ENCODE peak calls at places on chromosomes 12 and 14, in four cellular contexts. One of them, this sample, is unnamed.

GRCh38 chr12:128829870-128830504 is 6.2 kb upstream of the SLC15A4 start:
- DNase-seq in HFF-Myc: no peak
- DNase-seq in foreskin fibroblast: no peak
- DNase-seq in nephron progenitor cell: no peak
- DNase-seq in this sample: no peak

GRCh38 chr12:103806807-103807206 is 34.2 kb downstream of the NT5DC3 start:
- DNase-seq in HFF-Myc: no peak
- DNase-seq in foreskin fibroblast: peak; percentile 41
- DNase-seq in nephron progenitor cell: no peak
- DNase-seq in this sample: no peak

GRCh38 chr14:52313493-52313881 is 625 bp upstream of the PTGER2 start:
- DNase-seq in HFF-Myc: no peak
- DNase-seq in nephron progenitor cell: no peak
- DNase-seq in foreskin fibroblast: no peak
- DNase-seq in this sample: no peak

GRCh38 chr14:103111297-103111981 is 11.8 kb upstream of the TNFAIP2 start:
- DNase-seq in nephron progenitor cell: no peak
- DNase-seq in HFF-Myc: no peak
- DNase-seq in foreskin fibroblast: no peak
- DNase-seq in this sample: no peak

GRCh38 chr12:23025372-23026021 is 400.5 kb downstream of the ETNK1 start:
- DNase-seq in HFF-Myc: no peak
- DNase-seq in foreskin fibroblast: no peak
- DNase-seq in nephron progenitor cell: no peak
- DNase-seq in this sample: no peak

GRCh38 chr12:2616763-2617162 is 178.0 kb upstream of the FKBP4 start:
- DNase-seq in nephron progenitor cell: no peak
- DNase-seq in foreskin fibroblast: no peak
- DNase-seq in HFF-Myc: no peak
- DNase-seq in this sample: no peak

GRCh38 chr12:100789146-100789545 is 5.4 kb upstream of the ANO4 start:
- DNase-seq in nephron progenitor cell: no peak
- DNase-seq in HFF-Myc: no peak
- DNase-seq in foreskin fibroblast: peak; percentile 38
- DNase-seq in this sample: no peak

GRCh38 chr12:10307630-10308029 is at the start of gene KLRD1:
- DNase-seq in nephron progenitor cell: no peak
- DNase-seq in HFF-Myc: no peak
- DNase-seq in foreskin fibroblast: no peak
- DNase-seq in this sample: no peak

GRCh38 chr12:34402228-34402898 is 380.1 kb downstream of the ALG10 start:
- DNase-seq in HFF-Myc: no peak
- DNase-seq in nephron progenitor cell: no peak
- DNase-seq in foreskin fibroblast: no peak
- DNase-seq in this sample: peak; percentile 76

GRCh38 chr14:82190812-82191211 is 657.2 kb upstream of the SEL1L start:
- DNase-seq in nephron progenitor cell: no peak
- DNase-seq in foreskin fibroblast: no peak
- DNase-seq in HFF-Myc: no peak
- DNase-seq in this sample: no peak

GRCh38 chr12:39006286-39006685 is 100.9 kb upstream of the CPNE8 start:
- DNase-seq in foreskin fibroblast: no peak
- DNase-seq in HFF-Myc: no peak
- DNase-seq in nephron progenitor cell: no peak
- DNase-seq in this sample: no peak

GRCh38 chr14:99579903-99580570 is 24.0 kb downstream of the CCDC85C start:
- DNase-seq in foreskin fibroblast: no peak
- DNase-seq in HFF-Myc: no peak
- DNase-seq in nephron progenitor cell: peak; percentile 63
- DNase-seq in this sample: no peak

GRCh38 chr14:102930753-102931579 is 8.5 kb downstream of the AMN start:
- DNase-seq in nephron progenitor cell: no peak
- DNase-seq in foreskin fibroblast: peak; percentile 44
- DNase-seq in HFF-Myc: no peak
- DNase-seq in this sample: no peak

GRCh38 chr12:71270057-71270456 is 112.3 kb upstream of the TSPAN8 start:
- DNase-seq in foreskin fibroblast: no peak
- DNase-seq in HFF-Myc: no peak
- DNase-seq in nephron progenitor cell: no peak
- DNase-seq in this sample: no peak

GRCh38 chr14:95817271-95817670 is 59.4 kb upstream of the TUNAR start:
- DNase-seq in HFF-Myc: no peak
- DNase-seq in foreskin fibroblast: no peak
- DNase-seq in nephron progenitor cell: no peak
- DNase-seq in this sample: peak; percentile 49

GRCh38 chr12:70418101-70418500 is 52.0 kb downstream of the KCNMB4 start:
- DNase-seq in nephron progenitor cell: no peak
- DNase-seq in HFF-Myc: no peak
- DNase-seq in foreskin fibroblast: no peak
- DNase-seq in this sample: no peak

GRCh38 chr12:20434993-20435392 is 66.7 kb downstream of the PDE3A start:
- DNase-seq in nephron progenitor cell: no peak
- DNase-seq in HFF-Myc: no peak
- DNase-seq in foreskin fibroblast: no peak
- DNase-seq in this sample: no peak

GRCh38 chr12:32517966-32518365 is 118.6 kb downstream of the FGD4 start:
- DNase-seq in nephron progenitor cell: no peak
- DNase-seq in HFF-Myc: no peak
- DNase-seq in foreskin fibroblast: no peak
- DNase-seq in this sample: no peak

GRCh38 chr12:32519047-32519446 is 119.7 kb downstream of the FGD4 start:
- DNase-seq in foreskin fibroblast: no peak
- DNase-seq in HFF-Myc: no peak
- DNase-seq in nephron progenitor cell: no peak
- DNase-seq in this sample: no peak

DNA sequence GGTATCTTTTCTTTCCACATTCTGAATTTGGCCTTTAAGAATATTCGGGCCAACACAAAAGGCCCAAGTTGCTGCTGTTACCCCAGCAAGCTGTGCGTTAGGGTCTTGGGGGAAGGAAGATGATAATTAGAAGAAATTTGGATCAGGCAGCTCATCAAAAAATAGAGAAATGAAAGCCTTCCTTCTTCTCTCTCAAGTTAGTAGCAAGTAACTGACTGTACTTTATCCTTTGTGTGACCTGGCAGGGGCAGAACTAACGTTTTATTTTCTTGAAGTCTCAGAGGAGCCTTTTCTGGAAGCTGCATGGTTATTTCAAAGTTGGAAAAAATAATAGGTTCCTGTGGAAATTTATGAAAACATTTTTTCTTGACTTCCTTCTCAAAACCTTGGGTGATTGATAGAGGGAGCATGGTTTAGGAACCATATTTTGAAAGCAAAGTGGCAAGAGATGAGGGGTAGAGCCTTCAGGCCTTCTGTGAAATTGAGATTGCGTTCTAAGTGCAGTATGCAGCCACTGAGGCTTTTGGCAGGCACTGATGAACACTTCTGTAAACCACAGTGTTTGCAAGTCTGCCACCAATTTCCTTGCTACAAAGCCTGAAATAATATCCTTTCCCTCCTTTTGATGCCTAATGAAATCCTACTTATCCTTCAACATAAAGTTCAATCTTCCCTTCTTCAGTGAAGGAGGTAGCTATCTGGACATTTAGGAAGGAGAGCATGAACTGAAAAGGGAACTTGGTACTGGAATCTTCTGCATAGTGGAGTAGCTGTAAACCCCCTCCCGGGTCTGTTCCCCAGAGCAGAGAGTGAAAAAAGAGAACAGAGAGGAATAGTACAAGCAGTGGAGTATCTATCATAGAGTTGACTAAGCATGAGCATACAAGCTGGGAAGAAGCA is 123.2 kb downstream of the FGD4 start:
- DNase-seq in nephron progenitor cell: no peak
- DNase-seq in HFF-Myc: no peak
- DNase-seq in foreskin fibroblast: no peak
- DNase-seq in this sample: no peak
- TF ChIP-seq CTCF in nephron progenitor cell: no peak
- TF ChIP-seq CTCF in HFF-Myc: no peak
- TF ChIP-seq CTCF in foreskin fibroblast: no peak
- TF ChIP-seq CTCF in this sample: no peak

DNA sequence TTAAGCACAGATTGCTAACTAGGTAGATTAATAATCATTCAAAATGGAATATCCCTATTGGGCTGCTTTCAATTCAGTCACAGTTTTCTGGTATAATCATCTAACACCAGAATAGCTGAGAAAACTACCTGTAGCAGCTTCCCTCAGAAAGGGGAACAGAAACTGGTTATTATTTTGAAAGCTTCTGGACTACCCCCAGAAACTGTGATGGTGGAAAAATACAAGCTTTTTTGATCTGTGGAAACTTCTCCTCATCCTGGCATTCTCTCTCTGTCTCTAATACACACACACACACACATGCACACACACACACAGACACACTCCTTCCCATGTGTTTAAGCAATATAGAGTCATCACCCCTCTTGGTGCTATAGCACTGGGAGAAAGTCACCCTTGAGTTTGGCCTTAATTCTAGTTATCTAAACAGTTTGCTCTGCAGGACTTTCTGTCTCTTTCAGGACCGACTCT is 251.5 kb upstream of the LMO3 start:
- DNase-seq in HFF-Myc: no peak
- DNase-seq in nephron progenitor cell: no peak
- DNase-seq in foreskin fibroblast: no peak
- DNase-seq in this sample: no peak
- TF ChIP-seq CTCF in HFF-Myc: no peak
- TF ChIP-seq CTCF in nephron progenitor cell: no peak
- TF ChIP-seq CTCF in foreskin fibroblast: no peak
- TF ChIP-seq CTCF in this sample: no peak

GRCh38 chr14:54192610-54193009 is 204.2 kb upstream of the CDKN3 start:
- DNase-seq in nephron progenitor cell: no peak
- DNase-seq in HFF-Myc: no peak
- DNase-seq in foreskin fibroblast: no peak
- DNase-seq in this sample: no peak

GRCh38 chr14:54191846-54192245 is 205.0 kb upstream of the CDKN3 start:
- DNase-seq in nephron progenitor cell: no peak
- DNase-seq in HFF-Myc: no peak
- DNase-seq in foreskin fibroblast: no peak
- DNase-seq in this sample: no peak

GRCh38 chr14:54194501-54194900 is 202.3 kb upstream of the CDKN3 start:
- DNase-seq in nephron progenitor cell: no peak
- DNase-seq in foreskin fibroblast: peak; percentile 48
- DNase-seq in HFF-Myc: no peak
- DNase-seq in this sample: no peak

GRCh38 chr14:54197369-54197768 is 199.4 kb upstream of the CDKN3 start:
- DNase-seq in nephron progenitor cell: no peak
- DNase-seq in HFF-Myc: no peak
- DNase-seq in foreskin fibroblast: no peak
- DNase-seq in this sample: no peak

GRCh38 chr14:54193871-54194270 is 202.9 kb upstream of the CDKN3 start:
- DNase-seq in nephron progenitor cell: no peak
- DNase-seq in foreskin fibroblast: no peak
- DNase-seq in HFF-Myc: no peak
- DNase-seq in this sample: no peak
- TF ChIP-seq CTCF in nephron progenitor cell: no peak
- TF ChIP-seq CTCF in foreskin fibroblast: no peak
- TF ChIP-seq CTCF in HFF-Myc: no peak
- TF ChIP-seq CTCF in this sample: no peak

GRCh38 chr12:131987552-131987951 is 37.8 kb downstream of the EP400 start:
- DNase-seq in nephron progenitor cell: no peak
- DNase-seq in HFF-Myc: no peak
- DNase-seq in foreskin fibroblast: no peak
- DNase-seq in this sample: peak; percentile 49

GRCh38 chr12:131986847-131987398 is 37.2 kb downstream of the EP400 start:
- DNase-seq in nephron progenitor cell: no peak
- DNase-seq in foreskin fibroblast: no peak
- DNase-seq in HFF-Myc: no peak
- DNase-seq in this sample: peak; percentile 73

GRCh38 chr12:131986361-131986760 is 36.6 kb downstream of the EP400 start:
- DNase-seq in foreskin fibroblast: no peak
- DNase-seq in nephron progenitor cell: no peak
- DNase-seq in HFF-Myc: no peak
- DNase-seq in this sample: peak; percentile 80

GRCh38 chr12:131983554-131983953 is 33.8 kb downstream of the EP400 start:
- DNase-seq in nephron progenitor cell: no peak
- DNase-seq in foreskin fibroblast: no peak
- DNase-seq in HFF-Myc: no peak
- DNase-seq in this sample: peak; percentile 66

GRCh38 chr12:131985145-131985875 is 35.6 kb downstream of the EP400 start:
- DNase-seq in nephron progenitor cell: no peak
- DNase-seq in foreskin fibroblast: no peak
- DNase-seq in HFF-Myc: no peak
- DNase-seq in this sample: peak; percentile 68
- TF ChIP-seq CTCF in nephron progenitor cell: no peak
- TF ChIP-seq CTCF in foreskin fibroblast: no peak
- TF ChIP-seq CTCF in HFF-Myc: no peak
- TF ChIP-seq CTCF in this sample: no peak

GRCh38 chr14:77979666-77980351 is 179.9 kb downstream of the ADCK1 start:
- DNase-seq in nephron progenitor cell: peak; percentile 22
- DNase-seq in foreskin fibroblast: no peak
- DNase-seq in HFF-Myc: peak; percentile 52
- DNase-seq in this sample: peak; percentile 49
- TF ChIP-seq CTCF in nephron progenitor cell: peak; percentile 17
- TF ChIP-seq CTCF in foreskin fibroblast: no peak
- TF ChIP-seq CTCF in HFF-Myc: peak; percentile 46
- TF ChIP-seq CTCF in this sample: no peak

GRCh38 chr12:4421590-4422031 is 24.0 kb downstream of the FGF6 start:
- DNase-seq in nephron progenitor cell: peak; percentile 51
- DNase-seq in foreskin fibroblast: peak; percentile 59
- DNase-seq in HFF-Myc: no peak
- DNase-seq in this sample: no peak
- TF ChIP-seq CTCF in nephron progenitor cell: peak; percentile 61
- TF ChIP-seq CTCF in foreskin fibroblast: peak; percentile 53
- TF ChIP-seq CTCF in HFF-Myc: peak; percentile 58
- TF ChIP-seq CTCF in this sample: peak; percentile 74

GRCh38 chr12:32089156-32089950 is 17.3 kb upstream of the BICD1 start:
- DNase-seq in HFF-Myc: no peak
- DNase-seq in foreskin fibroblast: peak; percentile 63
- DNase-seq in nephron progenitor cell: no peak
- DNase-seq in this sample: no peak
- TF ChIP-seq CTCF in HFF-Myc: no peak
- TF ChIP-seq CTCF in foreskin fibroblast: no peak
- TF ChIP-seq CTCF in nephron progenitor cell: no peak
- TF ChIP-seq CTCF in this sample: no peak

GRCh38 chr14:24670594-24670993 is 36.6 kb upstream of the GZMB start:
- DNase-seq in foreskin fibroblast: no peak
- DNase-seq in HFF-Myc: no peak
- DNase-seq in nephron progenitor cell: no peak
- DNase-seq in this sample: no peak
- TF ChIP-seq CTCF in foreskin fibroblast: no peak
- TF ChIP-seq CTCF in HFF-Myc: no peak
- TF ChIP-seq CTCF in nephron progenitor cell: no peak
- TF ChIP-seq CTCF in this sample: no peak

DNA sequence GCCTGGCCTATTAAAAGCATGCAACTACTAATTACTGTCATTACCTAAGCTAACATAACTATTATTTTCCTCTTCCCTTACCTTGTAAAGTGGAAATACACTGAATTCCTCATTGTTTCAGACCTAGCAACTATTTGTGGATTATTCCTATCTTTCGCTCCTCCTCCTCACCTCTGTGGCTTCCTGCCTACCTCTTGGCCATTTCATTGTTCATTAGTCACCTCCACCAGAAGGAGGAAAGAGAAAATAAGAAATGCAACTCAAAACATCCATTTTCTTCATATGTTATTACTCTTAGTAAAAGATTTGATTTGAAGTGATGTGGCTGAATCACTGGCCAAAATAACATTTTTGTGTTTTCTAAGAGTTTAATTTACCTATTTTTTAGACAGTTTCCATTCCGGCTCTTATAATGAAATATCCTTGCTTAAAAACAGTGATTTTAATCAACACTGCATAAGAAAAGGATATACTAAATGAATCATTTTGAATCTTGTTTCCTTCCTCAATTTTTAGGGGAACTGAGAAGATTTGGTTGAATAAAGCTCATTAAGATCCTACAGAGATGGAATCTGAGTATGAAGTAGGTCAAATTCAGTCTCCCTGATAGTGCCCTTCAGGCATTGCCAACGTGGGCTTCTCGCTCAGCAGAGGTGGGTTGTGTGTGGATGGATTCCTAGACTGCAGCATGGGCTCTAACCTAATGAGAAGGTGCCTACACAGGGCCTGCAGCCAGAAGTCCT is 27.6 kb upstream of the ARHGAP5 start:
- DNase-seq in nephron progenitor cell: no peak
- DNase-seq in foreskin fibroblast: no peak
- DNase-seq in HFF-Myc: no peak
- DNase-seq in this sample: no peak
- TF ChIP-seq CTCF in nephron progenitor cell: no peak
- TF ChIP-seq CTCF in foreskin fibroblast: no peak
- TF ChIP-seq CTCF in HFF-Myc: no peak
- TF ChIP-seq CTCF in this sample: no peak

This sample was measured in osteocyte.